ENCODE peak calls at places on chromosomes 1 and 21, in six cellular contexts. N is endothelial cell, X is fibroblast of the aortic adventitia, A is GM06990, C is lower lobe of right lung, U is cardiac muscle cell. Q is an unnamed sample.

GRCh38 chr21:14533555-14534400 is 12.3 kb downstream of the SAMSN1 start:
- DNase-seq in N (no peak), X (peak; percentile 88), A (peak; percentile 58), C (no peak), U (no peak), Q (no peak)

GRCh38 chr1:88462481-88463261 is 221.4 kb upstream of the PKN2 start:
- DNase-seq in N (peak; percentile 54), X (peak; percentile 11), A (no peak), C (peak; percentile 45), U (peak; percentile 76), Q (no peak)

GRCh38 chr1:102837551-102837950 is 270.8 kb downstream of the COL11A1 start:
- DNase-seq in N (no peak), X (no peak), A (no peak), C (no peak), U (no peak), Q (no peak)

GRCh38 chr1:92994105-92994712 is 32.9 kb upstream of the DIPK1A start:
- DNase-seq in N (peak; percentile 57), X (peak; percentile 87), A (no peak), C (no peak), U (peak; percentile 95), Q (peak; percentile 25)

GRCh38 chr1:92478393-92478792 is 8.3 kb downstream of the GFI1 start:
- DNase-seq in N (no peak), X (peak; percentile 29), A (no peak), C (no peak), U (no peak), Q (no peak)

GRCh38 chr1:161721738-161722343 is 497 bp downstream of the FCRLB start:
- DNase-seq in N (no peak), X (peak; percentile 76), A (no peak), C (no peak), U (no peak), Q (no peak)

GRCh38 chr1:36157115-36157903 is 1.3 kb downstream of the MAP7D1 start:
- DNase-seq in N (no peak), X (no peak), A (no peak), C (no peak), U (no peak), Q (no peak)

GRCh38 chr1:57269621-57270235 is 154.1 kb downstream of the DAB1 start:
- DNase-seq in N (no peak), X (no peak), A (no peak), C (no peak), U (no peak), Q (no peak)

GRCh38 chr1:206002833-206003532 is at the start of gene RAB7B:
- DNase-seq in N (no peak), X (peak; percentile 80), A (no peak), C (peak; percentile 76), U (peak; percentile 35), Q (no peak)

GRCh38 chr21:46024983-46025860 is 43.7 kb downstream of the COL6A1 start:
- DNase-seq in N (no peak), X (peak; percentile 86), A (no peak), C (no peak), U (peak; percentile 27), Q (no peak)

GRCh38 chr1:34590211-34590623 is 164.6 kb upstream of the GJB5 start:
- DNase-seq in N (peak; percentile 12), X (no peak), A (no peak), C (no peak), U (no peak), Q (no peak)

GRCh38 chr1:8047686-8048522 is 21.8 kb upstream of the ERRFI1 start:
- DNase-seq in N (no peak), X (peak; percentile 94), A (no peak), C (no peak), U (no peak), Q (no peak)

GRCh38 chr1:212699839-212700596 is at the start of gene BATF3:
- DNase-seq in N (peak; percentile 22), X (no peak), A (peak; percentile 82), C (peak; percentile 80), U (no peak), Q (peak; percentile 43)

GRCh38 chr1:8343044-8343443 is 25.1 kb downstream of the SLC45A1 start:
- DNase-seq in N (no peak), X (no peak), A (no peak), C (peak; percentile 43), U (no peak), Q (no peak)

GRCh38 chr1:63317007-63317813 is 5.2 kb upstream of the FOXD3 start:
- DNase-seq in N (peak; percentile 84), X (peak; percentile 46), A (peak; percentile 83), C (peak; percentile 88), U (peak; percentile 64), Q (peak; percentile 26)

GRCh38 chr1:180842890-180843289 is 69.8 kb upstream of the KIAA1614 start:
- DNase-seq in N (no peak), X (no peak), A (no peak), C (no peak), U (no peak), Q (no peak)

GRCh38 chr1:193083365-193084088 is 21.7 kb downstream of the GLRX2 start:
- DNase-seq in N (no peak), X (no peak), A (peak; percentile 27), C (no peak), U (no peak), Q (no peak)

GRCh38 chr1:26767714-26768113 is 20.0 kb upstream of the PIGV start:
- DNase-seq in N (no peak), X (no peak), A (no peak), C (no peak), U (no peak), Q (no peak)

GRCh38 chr1:40784141-40784770 is 669 bp downstream of the KCNQ4 start:
- DNase-seq in N (peak; percentile 36), X (no peak), A (no peak), C (no peak), U (peak; percentile 66), Q (no peak)

GRCh38 chr1:114352797-114353196 is 158.2 kb downstream of the TRIM33 start:
- DNase-seq in N (no peak), X (peak; percentile 5), A (no peak), C (no peak), U (peak; percentile 12), Q (no peak)

GRCh38 chr1:228141082-228141870 is 1.2 kb downstream of the GUK1 start:
- DNase-seq in N (no peak), X (peak; percentile 88), A (peak; percentile 39), C (peak; percentile 55), U (no peak), Q (no peak)

GRCh38 chr1:111707906-111708305 is 31.3 kb downstream of the INKA2 start:
- DNase-seq in N (no peak), X (no peak), A (no peak), C (peak; percentile 70), U (no peak), Q (no peak)

GRCh38 chr1:197269053-197269452 is 1.0 kb downstream of the CRB1 start:
- DNase-seq in N (no peak), X (no peak), A (no peak), C (no peak), U (peak; percentile 6), Q (no peak)

GRCh38 chr1:31811605-31812004 is 4.2 kb downstream of the SPOCD1 start:
- DNase-seq in N (peak; percentile 43), X (peak; percentile 40), A (no peak), C (no peak), U (peak; percentile 41), Q (no peak)

DNA sequence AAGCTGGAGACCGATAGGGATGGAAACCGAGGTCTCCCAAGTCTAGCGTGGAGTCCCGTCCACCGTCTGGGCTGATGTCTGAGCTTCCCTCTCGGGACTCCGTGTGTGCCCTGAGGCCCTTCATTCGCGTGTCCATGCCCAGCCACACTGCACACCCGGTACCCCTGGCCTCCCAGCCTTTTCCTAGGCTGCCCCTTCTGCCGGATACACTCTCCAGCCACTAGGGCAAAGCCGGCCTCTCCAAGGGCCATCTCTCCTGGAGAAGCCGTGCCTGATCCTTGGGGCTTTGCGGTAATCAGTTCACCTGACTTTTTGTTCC is 49.4 kb upstream of the SLC2A1 start:
- DNase-seq in N (peak; percentile 41), X (no peak), A (no peak), C (no peak), U (no peak), Q (no peak)
- TF ChIP-seq CTCF in N (peak; percentile 19), X (no peak), A (no peak), C (no peak), U (no peak), Q (no peak)

GRCh38 chr1:185450123-185450788 is 133.2 kb upstream of the IVNS1ABP start:
- DNase-seq in N (no peak), X (no peak), A (no peak), C (no peak), U (no peak), Q (no peak)

GRCh38 chr1:185449378-185450101 is 132.5 kb upstream of the IVNS1ABP start:
- DNase-seq in N (no peak), X (no peak), A (no peak), C (no peak), U (no peak), Q (no peak)

GRCh38 chr1:185453496-185454192 is 136.6 kb upstream of the IVNS1ABP start:
- DNase-seq in N (no peak), X (peak; percentile 54), A (no peak), C (no peak), U (no peak), Q (no peak)

GRCh38 chr1:185448591-185449186 is 131.6 kb upstream of the IVNS1ABP start:
- DNase-seq in N (no peak), X (no peak), A (no peak), C (no peak), U (no peak), Q (no peak)

GRCh38 chr1:185450917-185451316 is 133.9 kb upstream of the IVNS1ABP start:
- DNase-seq in N (no peak), X (no peak), A (no peak), C (no peak), U (no peak), Q (no peak)
- TF ChIP-seq CTCF in N (no peak), X (no peak), A (no peak), C (no peak), U (no peak), Q (no peak)

DNA sequence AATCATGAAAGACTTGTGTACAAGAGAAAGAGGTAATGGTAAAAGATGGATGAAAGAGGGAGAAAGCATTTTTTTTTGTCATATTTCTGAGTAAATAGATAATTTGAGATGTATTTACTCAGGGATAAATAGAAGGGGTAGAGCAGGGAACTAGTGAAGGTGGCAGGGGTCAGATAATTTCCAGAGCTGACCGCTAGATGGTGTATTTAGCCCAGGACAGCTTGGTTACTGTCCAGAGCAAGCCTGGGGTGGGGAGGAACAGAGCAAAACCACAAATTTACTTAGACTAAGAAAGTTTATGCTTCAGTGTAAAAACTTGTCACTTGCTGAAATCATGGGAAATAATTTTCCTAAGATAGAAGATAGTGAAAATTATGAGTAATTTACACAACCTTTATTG is 91.5 kb downstream of the XCL2 start:
- DNase-seq in N (no peak), X (no peak), A (no peak), C (no peak), U (no peak), Q (no peak)
- TF ChIP-seq CTCF in N (no peak), X (peak; percentile 21), A (peak; percentile 43), C (no peak), U (peak; percentile 18), Q (no peak)

DNA sequence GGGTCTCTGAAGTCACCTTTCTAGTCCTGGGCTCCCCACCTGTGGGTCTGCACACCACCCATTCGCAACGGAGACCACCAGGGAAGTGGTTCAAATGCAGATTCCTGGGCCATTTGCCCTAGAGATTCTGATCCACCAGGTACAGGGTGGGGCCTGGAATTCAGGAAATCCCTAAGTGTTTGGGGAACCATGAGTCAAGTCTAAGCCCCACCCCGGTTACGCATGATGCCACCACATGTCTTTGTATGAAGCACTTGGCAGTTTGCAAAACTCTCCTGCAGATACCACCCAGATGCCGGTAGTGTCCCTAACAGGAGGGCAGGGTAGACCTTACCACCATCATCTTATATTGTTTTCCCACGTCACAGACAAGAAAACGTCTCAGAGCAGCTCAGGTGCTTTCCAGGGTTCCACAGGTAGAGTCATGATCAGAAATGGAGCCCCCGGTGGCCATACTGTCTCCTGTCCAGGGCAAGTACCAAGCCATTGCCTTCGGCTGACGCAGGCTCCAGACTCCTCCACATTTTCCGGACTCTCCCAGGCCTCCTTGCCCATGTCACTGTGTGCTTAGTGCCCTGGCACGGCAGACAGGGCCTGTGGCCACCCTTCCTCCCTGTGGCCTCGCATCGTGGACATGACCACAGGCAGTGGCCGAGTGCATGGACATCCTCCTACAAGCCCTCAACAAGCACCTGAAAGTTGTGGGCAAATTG is 89.2 kb upstream of the TMEM51 start:
- DNase-seq in N (no peak), X (no peak), A (no peak), C (no peak), U (no peak), Q (no peak)
- TF ChIP-seq CTCF in N (no peak), X (no peak), A (no peak), C (no peak), U (no peak), Q (no peak)

Q was measured in natural killer cell.